ENCODE peak calls at places on chromosomes 7 and 10, in nine cellular contexts. E is sciatic nerve; P is endodermal cell; O is stimulated activated CD4-positive, alpha-beta T cell treated with anti-CD3 and anti-CD28 coated beads, TNF-alpha, amount 100 ng/mL, for 1 hour; L is progenitor cell of endocrine pancreas; F is Kasumi-1; S is GM13976; X is RCC 7860; G is T-helper 2 cell. C is an unnamed sample.

GRCh38 chr10:110171032-110171431 is 36.4 kb upstream of the MXI1 start:
- DNase-seq in F (no peak), P (peak; percentile 62), E (no peak), S (no peak), X (peak; percentile 40), L (no peak), O (no peak), G (no peak), C (no peak)

GRCh38 chr10:121854809-121855445 is 72.9 kb downstream of the ATE1 start:
- DNase-seq in X (no peak), P (no peak), E (no peak), S (no peak), O (no peak), G (no peak), F (no peak), L (no peak), C (peak; percentile 90)

GRCh38 chr7:22668971-22669401 is 58.0 kb upstream of the IL6 start:
- DNase-seq in P (peak; percentile 75), E (no peak), X (no peak), F (no peak), L (no peak), G (no peak), S (no peak), O (no peak), C (no peak)

GRCh38 chr10:94282369-94282768 is 80.4 kb downstream of the NOC3L start:
- DNase-seq in O (no peak), G (no peak), X (no peak), L (no peak), P (no peak), S (no peak), F (no peak), E (no peak), C (no peak)

GRCh38 chr10:69269761-69270160 is 8.5 kb upstream of the HK1 start:
- DNase-seq in S (no peak), L (no peak), P (no peak), O (no peak), X (no peak), G (no peak), F (no peak), E (no peak), C (no peak)

GRCh38 chr7:78587443-78588044 is 789.0 kb downstream of the PHTF2 start:
- DNase-seq in G (no peak), S (no peak), X (no peak), P (no peak), E (no peak), L (no peak), O (no peak), F (no peak), C (no peak)

GRCh38 chr10:122494833-122495232 is 33.5 kb downstream of the HTRA1 start:
- DNase-seq in E (peak; percentile 61), G (no peak), O (no peak), S (no peak), L (no peak), P (no peak), F (no peak), X (peak; percentile 59), C (no peak)

GRCh38 chr10:117552156-117552620 is 9.6 kb downstream of the EMX2 start:
- DNase-seq in F (no peak), P (peak; percentile 85), X (no peak), G (no peak), E (no peak), S (peak; percentile 31), O (no peak), L (peak; percentile 50), C (no peak)

GRCh38 chr10:84908491-84908890 is 580.1 kb downstream of the CCSER2 start:
- DNase-seq in P (no peak), O (no peak), G (no peak), F (no peak), X (peak; percentile 45), E (no peak), S (no peak), L (no peak), C (no peak)

GRCh38 chr7:125423444-125424155 is 494.0 kb upstream of the POT1 start:
- DNase-seq in S (no peak), L (no peak), X (peak; percentile 30), E (no peak), F (peak; percentile 51), O (no peak), P (no peak), G (no peak), C (peak; percentile 50)

GRCh38 chr7:50149364-50149763 is 56.3 kb upstream of the ZPBP start:
- DNase-seq in G (no peak), S (no peak), L (no peak), F (no peak), O (no peak), P (no peak), X (no peak), E (no peak), C (no peak)

GRCh38 chr7:76009672-76010600 is 15.5 kb upstream of the TMEM120A start:
- DNase-seq in F (no peak), G (no peak), S (no peak), O (no peak), P (no peak), L (no peak), E (no peak), X (no peak), C (no peak)

GRCh38 chr7:84686373-84686772 is 491.8 kb upstream of the SEMA3A start:
- DNase-seq in G (no peak), E (no peak), L (no peak), S (no peak), X (no peak), O (no peak), F (no peak), P (no peak), C (no peak)

GRCh38 chr10:23370106-23370505 is 25.5 kb upstream of the C10orf67 start:
- DNase-seq in F (no peak), O (no peak), E (no peak), X (no peak), S (no peak), L (no peak), P (no peak), G (no peak), C (peak; percentile 10)

GRCh38 chr7:91089382-91089963 is 174.8 kb upstream of the FZD1 start:
- DNase-seq in G (no peak), S (no peak), O (no peak), E (no peak), F (peak; percentile 62), P (no peak), L (no peak), X (peak; percentile 46), C (no peak)

GRCh38 chr7:4566714-4567113 is 115.4 kb upstream of the FOXK1 start:
- DNase-seq in F (no peak), G (no peak), E (no peak), L (no peak), P (no peak), X (no peak), O (no peak), S (no peak), C (no peak)

GRCh38 chr7:121041516-121042148 is 53.1 kb downstream of the CPED1 start:
- DNase-seq in F (no peak), S (no peak), E (no peak), O (no peak), P (no peak), L (no peak), X (no peak), G (no peak), C (no peak)

GRCh38 chr7:156380261-156380660 is 260.3 kb upstream of the RNF32 start:
- DNase-seq in X (no peak), S (no peak), F (no peak), P (no peak), L (no peak), G (no peak), E (no peak), O (no peak), C (no peak)

GRCh38 chr10:96863922-96864543 is 31.9 kb downstream of the LCOR start:
- DNase-seq in S (peak; percentile 49), F (peak; percentile 20), P (no peak), L (no peak), O (no peak), E (no peak), G (no peak), X (peak; percentile 63), C (no peak)

C was measured in GF-D8.